ENCODE peak calls at places on chromosomes 16 and 17, in five cellular contexts. One of them, this sample, is unnamed.

GRCh38 chr16:82439678-82440293 is 187.0 kb upstream of the CDH13 start:
- DNase-seq in GM12864: no peak
- DNase-seq in heart left ventricle: no peak
- DNase-seq in brain microvascular endothelial cell: peak
- DNase-seq in HFF-Myc: no peak
- DNase-seq in this sample: no peak

GRCh38 chr17:76252040-76252954 is 12.0 kb upstream of the RNF157 start:
- DNase-seq in GM12864: no peak
- DNase-seq in heart left ventricle: peak
- DNase-seq in brain microvascular endothelial cell: peak
- DNase-seq in HFF-Myc: no peak
- DNase-seq in this sample: peak

GRCh38 chr17:42883802-42884553 is 16.6 kb upstream of the G6PC1 start:
- DNase-seq in GM12864: no peak
- DNase-seq in heart left ventricle: no peak
- DNase-seq in brain microvascular endothelial cell: no peak
- DNase-seq in HFF-Myc: no peak
- DNase-seq in this sample: no peak

GRCh38 chr16:23835390-23836077 is at the start of gene PRKCB:
- DNase-seq in GM12864: no peak
- DNase-seq in heart left ventricle: peak
- DNase-seq in brain microvascular endothelial cell: peak
- DNase-seq in HFF-Myc: no peak
- DNase-seq in this sample: peak

GRCh38 chr17:42190491-42191180 is 3.7 kb downstream of the GHDC start:
- DNase-seq in GM12864: no peak
- DNase-seq in heart left ventricle: no peak
- DNase-seq in brain microvascular endothelial cell: no peak
- DNase-seq in HFF-Myc: no peak
- DNase-seq in this sample: no peak

GRCh38 chr16:57601801-57602478 is 26.5 kb upstream of the ADGRG1 start:
- DNase-seq in GM12864: peak
- DNase-seq in heart left ventricle: no peak
- DNase-seq in brain microvascular endothelial cell: peak
- DNase-seq in HFF-Myc: no peak
- DNase-seq in this sample: no peak

GRCh38 chr17:46201491-46201890 is 8.3 kb upstream of the KANSL1 start:
- DNase-seq in GM12864: no peak
- DNase-seq in heart left ventricle: no peak
- DNase-seq in brain microvascular endothelial cell: no peak
- DNase-seq in HFF-Myc: no peak
- DNase-seq in this sample: no peak

GRCh38 chr17:1743094-1743452 is 402 bp downstream of the SERPINF2 start:
- DNase-seq in GM12864: no peak
- DNase-seq in heart left ventricle: no peak
- DNase-seq in brain microvascular endothelial cell: no peak
- DNase-seq in HFF-Myc: no peak
- DNase-seq in this sample: no peak

GRCh38 chr17:50948711-50949110 is 82.6 kb upstream of the TOB1 start:
- DNase-seq in GM12864: no peak
- DNase-seq in heart left ventricle: no peak
- DNase-seq in brain microvascular endothelial cell: no peak
- DNase-seq in HFF-Myc: no peak
- DNase-seq in this sample: no peak

GRCh38 chr16:23784811-23785447 is 30.1 kb downstream of the CHP2 start:
- DNase-seq in GM12864: no peak
- DNase-seq in heart left ventricle: no peak
- DNase-seq in brain microvascular endothelial cell: peak
- DNase-seq in HFF-Myc: no peak
- DNase-seq in this sample: no peak

GRCh38 chr17:21573961-21574610 is 118.2 kb upstream of the KCNJ18 start:
- DNase-seq in GM12864: no peak
- DNase-seq in heart left ventricle: peak
- DNase-seq in brain microvascular endothelial cell: peak
- DNase-seq in HFF-Myc: no peak
- DNase-seq in this sample: peak

GRCh38 chr17:73814070-73814469 is 169.8 kb upstream of the SDK2 start:
- DNase-seq in GM12864: no peak
- DNase-seq in heart left ventricle: no peak
- DNase-seq in brain microvascular endothelial cell: no peak
- DNase-seq in HFF-Myc: no peak
- DNase-seq in this sample: no peak

DNA sequence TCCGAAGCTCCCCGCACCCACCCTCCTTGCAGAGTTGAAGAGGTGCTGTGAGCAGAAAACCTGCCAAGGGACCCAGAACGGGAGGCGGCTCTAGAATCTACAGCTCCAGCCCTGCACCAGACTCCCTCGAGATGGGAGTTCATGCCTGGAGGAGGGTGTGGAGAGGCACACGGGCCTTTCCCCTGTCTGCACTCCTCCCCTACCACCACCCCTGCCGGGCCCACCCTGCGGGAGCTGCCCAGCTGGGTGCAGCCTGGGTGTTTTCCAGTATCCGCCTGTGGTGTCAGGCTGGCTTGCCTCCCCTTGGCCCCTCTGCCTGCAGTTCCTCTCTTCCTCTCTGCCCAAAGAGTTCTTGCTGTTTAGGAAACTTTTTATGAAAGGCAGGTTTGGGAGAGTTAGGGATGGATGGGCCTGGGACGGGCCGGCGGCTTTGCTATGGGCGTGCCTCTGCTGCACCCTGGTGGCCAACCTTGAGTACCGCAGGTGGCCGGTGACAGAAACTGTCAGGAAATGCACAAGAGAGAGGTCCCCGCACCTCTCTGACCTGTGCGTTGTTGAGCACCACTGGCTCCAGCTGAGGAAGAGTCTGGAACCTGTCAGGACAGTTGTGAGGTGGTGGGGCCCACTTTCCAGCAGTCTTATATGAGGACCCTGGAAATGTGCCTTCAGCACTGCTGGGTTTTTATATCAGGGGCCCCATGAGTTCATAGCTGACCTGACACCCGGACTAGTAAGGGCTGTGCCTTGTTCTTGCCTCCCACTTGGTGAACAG is 354.1 kb downstream of the SEC14L1 start:
- DNase-seq in GM12864: no peak
- DNase-seq in heart left ventricle: peak
- DNase-seq in brain microvascular endothelial cell: peak
- DNase-seq in HFF-Myc: no peak
- DNase-seq in this sample: peak
- H3K4me3 ChIP-seq in GM12864: no peak
- H3K4me3 ChIP-seq in heart left ventricle: no peak
- H3K4me3 ChIP-seq in brain microvascular endothelial cell: no peak
- H3K4me3 ChIP-seq in HFF-Myc: no peak
- H3K4me3 ChIP-seq in this sample: no peak

DNA sequence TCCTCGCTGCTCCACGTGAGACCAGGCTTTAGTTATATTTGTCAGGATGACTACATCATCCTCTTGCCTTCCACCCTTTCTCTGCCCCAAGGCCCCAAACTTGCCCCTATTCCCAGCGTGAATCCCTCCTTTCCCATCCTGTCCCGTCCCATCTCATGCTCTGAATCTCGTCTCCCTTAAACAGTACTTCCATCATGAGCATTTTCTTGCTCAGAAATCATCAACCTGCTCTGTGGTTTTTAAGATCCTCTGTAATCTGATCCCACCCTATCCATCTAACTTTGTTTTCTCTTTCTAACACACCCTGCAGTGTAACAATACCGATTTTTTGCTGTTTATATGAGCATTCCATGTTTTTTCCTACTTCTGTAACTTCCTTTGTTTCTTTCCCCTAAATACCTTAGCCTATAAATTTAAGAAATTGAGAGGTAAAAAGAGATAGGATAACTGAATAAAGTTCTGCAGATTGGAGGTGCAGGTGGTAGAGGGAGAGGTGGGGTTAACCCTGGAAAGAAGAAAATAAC is 39.7 kb downstream of the MRTFB start:
- DNase-seq in GM12864: no peak
- DNase-seq in heart left ventricle: no peak
- DNase-seq in brain microvascular endothelial cell: no peak
- DNase-seq in HFF-Myc: no peak
- DNase-seq in this sample: no peak
- TF ChIP-seq CTCF in GM12864: no peak
- TF ChIP-seq CTCF in heart left ventricle: no peak
- TF ChIP-seq CTCF in brain microvascular endothelial cell: no peak
- TF ChIP-seq CTCF in HFF-Myc: no peak
- TF ChIP-seq CTCF in this sample: no peak

DNA sequence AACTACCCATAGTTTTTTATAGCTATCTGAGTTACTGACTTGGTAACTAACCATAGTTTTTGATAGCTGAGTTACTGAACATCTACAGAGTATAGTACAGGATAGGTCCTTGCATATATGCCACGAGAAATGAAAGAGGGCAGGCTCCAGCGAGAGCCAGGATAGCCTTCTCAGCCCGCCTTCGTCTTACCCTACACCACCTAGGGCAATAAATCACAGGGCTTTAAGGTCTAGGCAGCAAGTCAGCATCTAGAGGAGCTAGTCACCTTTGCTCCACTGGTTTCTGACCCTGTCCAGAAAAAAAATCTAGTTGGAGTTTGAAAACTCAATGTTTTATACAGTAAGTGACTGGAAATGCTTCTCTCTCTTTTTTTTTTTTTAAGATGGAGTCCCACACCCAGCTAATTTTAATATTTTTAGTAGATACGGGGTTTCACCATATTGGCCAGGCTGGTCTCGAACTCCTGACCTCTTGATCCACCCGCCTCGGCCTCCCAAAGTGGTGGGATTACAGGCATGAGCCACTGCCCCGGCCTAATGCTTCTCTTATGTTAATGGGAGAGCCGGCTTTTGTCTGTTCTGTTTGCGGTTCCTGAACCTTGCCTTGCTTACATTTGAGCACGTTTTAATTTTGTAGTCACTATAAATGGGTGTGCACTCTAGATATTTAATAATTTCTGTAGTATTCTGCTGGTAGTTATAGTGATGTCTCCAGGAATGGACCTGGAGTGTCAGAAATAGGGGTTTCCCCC is 2.8 kb downstream of the BFAR start:
- DNase-seq in GM12864: no peak
- DNase-seq in heart left ventricle: no peak
- DNase-seq in brain microvascular endothelial cell: no peak
- DNase-seq in HFF-Myc: no peak
- DNase-seq in this sample: no peak
- H3K4me3 ChIP-seq in GM12864: no peak
- H3K4me3 ChIP-seq in heart left ventricle: no peak
- H3K4me3 ChIP-seq in brain microvascular endothelial cell: no peak
- H3K4me3 ChIP-seq in HFF-Myc: peak
- H3K4me3 ChIP-seq in this sample: no peak

GRCh38 chr17:61635913-61636432 is 45.0 kb upstream of the NACA2 start:
- DNase-seq in GM12864: peak
- DNase-seq in heart left ventricle: no peak
- DNase-seq in brain microvascular endothelial cell: peak
- DNase-seq in HFF-Myc: peak
- DNase-seq in this sample: peak
- TF ChIP-seq CTCF in GM12864: peak
- TF ChIP-seq CTCF in heart left ventricle: peak
- TF ChIP-seq CTCF in brain microvascular endothelial cell: peak
- TF ChIP-seq CTCF in HFF-Myc: peak
- TF ChIP-seq CTCF in this sample: peak

GRCh38 chr16:85902366-85903155 is 3.6 kb downstream of the IRF8 start:
- DNase-seq in GM12864: peak
- DNase-seq in heart left ventricle: no peak
- DNase-seq in brain microvascular endothelial cell: no peak
- DNase-seq in HFF-Myc: no peak
- DNase-seq in this sample: no peak

GRCh38 chr16:85900031-85900792 is 1.2 kb downstream of the IRF8 start:
- DNase-seq in GM12864: no peak
- DNase-seq in heart left ventricle: no peak
- DNase-seq in brain microvascular endothelial cell: no peak
- DNase-seq in HFF-Myc: no peak
- DNase-seq in this sample: no peak

GRCh38 chr16:85901110-85901509 is 2.1 kb downstream of the IRF8 start:
- DNase-seq in GM12864: no peak
- DNase-seq in heart left ventricle: no peak
- DNase-seq in brain microvascular endothelial cell: no peak
- DNase-seq in HFF-Myc: no peak
- DNase-seq in this sample: no peak

GRCh38 chr16:85903576-85903975 is 4.6 kb downstream of the IRF8 start:
- DNase-seq in GM12864: peak
- DNase-seq in heart left ventricle: no peak
- DNase-seq in brain microvascular endothelial cell: no peak
- DNase-seq in HFF-Myc: no peak
- DNase-seq in this sample: no peak

DNA sequence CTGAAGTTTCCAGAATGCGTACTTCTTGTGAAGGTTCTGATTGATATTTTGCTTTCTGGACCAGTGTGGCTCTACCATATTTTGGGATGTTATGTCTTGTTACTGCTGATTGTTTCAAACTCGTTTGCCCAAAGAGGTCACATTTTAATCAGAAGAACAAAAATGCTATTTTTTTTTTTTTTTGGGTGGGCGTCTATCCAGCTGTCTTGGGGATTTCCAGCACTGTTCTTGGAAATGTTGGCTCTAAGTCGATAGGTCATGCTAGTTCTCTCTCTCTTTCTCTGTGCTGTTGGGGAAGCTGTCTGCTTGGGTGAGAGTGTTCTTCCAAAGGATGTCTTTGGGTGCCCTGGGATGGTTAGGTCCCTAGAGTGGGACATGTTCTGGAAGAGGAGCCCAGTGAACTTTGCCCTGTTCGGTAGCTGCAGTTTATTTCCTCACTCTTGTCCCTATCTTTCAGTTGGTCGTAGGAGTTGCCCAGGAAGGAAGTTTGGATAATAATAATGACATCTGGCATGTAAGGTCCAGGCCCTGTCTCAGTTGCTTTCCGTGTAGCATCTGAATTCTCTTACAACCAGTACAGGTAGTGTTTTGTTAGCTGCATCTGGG is 2.9 kb downstream of the IRF8 start:
- DNase-seq in GM12864: no peak
- DNase-seq in heart left ventricle: no peak
- DNase-seq in brain microvascular endothelial cell: no peak
- DNase-seq in HFF-Myc: no peak
- DNase-seq in this sample: no peak
- H3K4me3 ChIP-seq in GM12864: peak
- H3K4me3 ChIP-seq in heart left ventricle: no peak
- H3K4me3 ChIP-seq in brain microvascular endothelial cell: no peak
- H3K4me3 ChIP-seq in HFF-Myc: no peak
- H3K4me3 ChIP-seq in this sample: no peak

GRCh38 chr17:8963665-8964258 is 1.7 kb downstream of the PIK3R5 start:
- DNase-seq in GM12864: no peak
- DNase-seq in heart left ventricle: no peak
- DNase-seq in brain microvascular endothelial cell: no peak
- DNase-seq in HFF-Myc: no peak
- DNase-seq in this sample: no peak

GRCh38 chr17:8964801-8965393 is 610 bp downstream of the PIK3R5 start:
- DNase-seq in GM12864: no peak
- DNase-seq in heart left ventricle: no peak
- DNase-seq in brain microvascular endothelial cell: no peak
- DNase-seq in HFF-Myc: no peak
- DNase-seq in this sample: no peak

GRCh38 chr17:8966926-8967325 is 1.4 kb upstream of the PIK3R5 start:
- DNase-seq in GM12864: no peak
- DNase-seq in heart left ventricle: no peak
- DNase-seq in brain microvascular endothelial cell: no peak
- DNase-seq in HFF-Myc: no peak
- DNase-seq in this sample: no peak

GRCh38 chr17:8963017-8963416 is 2.5 kb downstream of the PIK3R5 start:
- DNase-seq in GM12864: no peak
- DNase-seq in heart left ventricle: no peak
- DNase-seq in brain microvascular endothelial cell: no peak
- DNase-seq in HFF-Myc: no peak
- DNase-seq in this sample: no peak

GRCh38 chr17:8965394-8966168 is at the start of gene PIK3R5:
- DNase-seq in GM12864: no peak
- DNase-seq in heart left ventricle: peak
- DNase-seq in brain microvascular endothelial cell: no peak
- DNase-seq in HFF-Myc: no peak
- DNase-seq in this sample: no peak
- TF ChIP-seq CTCF in GM12864: peak
- TF ChIP-seq CTCF in heart left ventricle: no peak
- TF ChIP-seq CTCF in brain microvascular endothelial cell: no peak
- TF ChIP-seq CTCF in HFF-Myc: no peak
- TF ChIP-seq CTCF in this sample: no peak